ENCODE peak calls at places on chromosomes 1 and 21, in eight cellular contexts. Y is fibroblast of lung; K is CD8-positive, alpha-beta T cell; E is cardiac muscle cell; S is adrenal gland; B is AG09309; L is transverse colon; U is fibroblast of pulmonary artery. D is an unnamed sample.

GRCh38 chr1:113860891-113861290 is 10.6 kb downstream of the PTPN22 start:
- DNase-seq in Y (peak; percentile 85), K (no peak), E (peak; percentile 87), S (no peak), B (peak; percentile 33), L (no peak), U (peak; percentile 87), D (peak; percentile 71)

GRCh38 chr1:9746651-9747050 is 77.1 kb downstream of the CLSTN1 start:
- DNase-seq in Y (peak; percentile 20), K (no peak), E (peak; percentile 42), S (no peak), B (no peak), L (no peak), U (no peak), D (no peak)

GRCh38 chr1:16047791-16048475 is 4.4 kb downstream of the CLCNKB start:
- DNase-seq in Y (no peak), K (no peak), E (no peak), S (no peak), B (no peak), L (no peak), U (no peak), D (no peak)

GRCh38 chr1:233252436-233252835 is 43.1 kb downstream of the PCNX2 start:
- DNase-seq in Y (no peak), K (no peak), E (peak; percentile 29), S (no peak), B (no peak), L (peak; percentile 14), U (no peak), D (no peak)

GRCh38 chr1:34500451-34500850 is 254.4 kb upstream of the GJB5 start:
- DNase-seq in Y (peak; percentile 16), K (no peak), E (peak; percentile 2), S (peak; percentile 25), B (no peak), L (no peak), U (peak; percentile 1), D (peak; percentile 0)

GRCh38 chr1:180881806-180882509 is 30.7 kb upstream of the KIAA1614 start:
- DNase-seq in Y (peak; percentile 57), K (no peak), E (peak; percentile 65), S (no peak), B (peak; percentile 10), L (no peak), U (peak; percentile 69), D (peak; percentile 56)

GRCh38 chr1:38123356-38123755 is 76.8 kb upstream of the POU3F1 start:
- DNase-seq in Y (peak; percentile 24), K (no peak), E (no peak), S (no peak), B (no peak), L (no peak), U (no peak), D (no peak)

GRCh38 chr1:212667223-212668139 is 32.2 kb downstream of the BATF3 start:
- DNase-seq in Y (peak; percentile 94), K (no peak), E (peak; percentile 95), S (peak; percentile 47), B (peak; percentile 83), L (peak; percentile 41), U (peak; percentile 96), D (peak; percentile 95)

GRCh38 chr1:184858288-184858687 is 103.6 kb upstream of the EDEM3 start:
- DNase-seq in Y (no peak), K (no peak), E (no peak), S (no peak), B (no peak), L (no peak), U (no peak), D (no peak)

GRCh38 chr21:44510508-44511218 is 29.3 kb downstream of the KRTAP10-1 start:
- DNase-seq in Y (no peak), K (peak; percentile 66), E (peak; percentile 46), S (peak; percentile 64), B (no peak), L (peak; percentile 75), U (peak; percentile 39), D (no peak)

GRCh38 chr1:221664253-221664652 is 77.6 kb downstream of the DUSP10 start:
- DNase-seq in Y (no peak), K (no peak), E (peak; percentile 4), S (no peak), B (no peak), L (no peak), U (no peak), D (no peak)

GRCh38 chr1:104987210-104987609 is 1237.5 kb downstream of the AMY1C start:
- DNase-seq in Y (no peak), K (no peak), E (no peak), S (no peak), B (no peak), L (no peak), U (no peak), D (no peak)

GRCh38 chr1:38741341-38741740 is 118.2 kb downstream of the RRAGC start:
- DNase-seq in Y (peak; percentile 20), K (no peak), E (peak; percentile 77), S (no peak), B (no peak), L (no peak), U (peak; percentile 57), D (no peak)

GRCh38 chr1:18953656-18954259 is 2.7 kb downstream of the IFFO2 start:
- DNase-seq in Y (no peak), K (no peak), E (no peak), S (no peak), B (no peak), L (no peak), U (no peak), D (no peak)

GRCh38 chr1:26887125-26887524 is 3.0 kb downstream of the GPN2 start:
- DNase-seq in Y (peak; percentile 43), K (no peak), E (peak; percentile 61), S (no peak), B (no peak), L (no peak), U (peak; percentile 63), D (peak; percentile 47)

GRCh38 chr1:115466433-115466832 is 128.4 kb upstream of the NGF start:
- DNase-seq in Y (no peak), K (no peak), E (peak; percentile 20), S (no peak), B (no peak), L (no peak), U (no peak), D (no peak)

GRCh38 chr1:84402501-84402900 is 4.2 kb downstream of the DNASE2B start:
- DNase-seq in Y (no peak), K (no peak), E (no peak), S (no peak), B (no peak), L (no peak), U (no peak), D (no peak)

GRCh38 chr1:164823486-164824279 is 264.7 kb downstream of the PBX1 start:
- DNase-seq in Y (peak; percentile 88), K (no peak), E (peak; percentile 74), S (peak; percentile 30), B (peak; percentile 5), L (peak; percentile 27), U (peak; percentile 55), D (peak; percentile 73)

GRCh38 chr1:244833734-244834595 is 1.5 kb upstream of the COX20 start:
- DNase-seq in Y (peak; percentile 84), K (peak; percentile 27), E (peak; percentile 79), S (peak; percentile 73), B (peak; percentile 45), L (peak; percentile 65), U (peak; percentile 77), D (peak; percentile 83)

GRCh38 chr1:244836598-244836997 is 1.1 kb downstream of the COX20 start:
- DNase-seq in Y (no peak), K (no peak), E (peak; percentile 26), S (no peak), B (no peak), L (no peak), U (no peak), D (no peak)

GRCh38 chr1:244836135-244836521 is 670 bp downstream of the COX20 start:
- DNase-seq in Y (peak; percentile 43), K (no peak), E (peak; percentile 42), S (no peak), B (peak; percentile 2), L (no peak), U (peak; percentile 41), D (peak; percentile 55)

GRCh38 chr1:244834596-244835275 is 722 bp upstream of the COX20 start:
- DNase-seq in Y (peak; percentile 90), K (peak; percentile 81), E (peak; percentile 94), S (peak; percentile 87), B (peak; percentile 72), L (peak; percentile 88), U (peak; percentile 95), D (peak; percentile 93)

GRCh38 chr1:244835276-244836134 is at the start of gene COX20:
- DNase-seq in Y (peak; percentile 87), K (peak; percentile 81), E (peak; percentile 95), S (peak; percentile 91), B (peak; percentile 55), L (peak; percentile 92), U (peak; percentile 90), D (peak; percentile 93)
- TF ChIP-seq CTCF in Y (no peak), K (no peak), E (no peak), S (peak; percentile 17), B (no peak), L (no peak), U (no peak), D (no peak)

DNA sequence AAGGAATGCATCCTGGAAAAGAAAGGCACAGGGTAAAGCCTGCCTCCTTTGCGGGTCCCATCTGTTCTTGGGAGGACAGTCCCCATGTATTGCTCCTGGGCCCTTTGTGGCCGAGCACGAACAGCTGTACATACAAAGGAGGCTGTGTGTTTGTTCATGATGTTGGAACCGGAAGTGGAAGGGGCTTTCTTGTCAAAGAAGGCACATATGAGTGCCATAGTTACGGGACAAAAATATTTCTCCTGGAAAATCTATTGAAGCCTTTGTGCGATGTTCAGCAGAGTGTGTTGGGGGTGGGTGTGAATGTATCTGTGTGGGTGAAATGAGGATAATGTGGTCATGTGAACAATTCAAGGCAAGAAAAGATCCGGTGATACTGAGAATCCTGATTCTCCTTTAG is 297.6 kb downstream of the DISC1 start:
- DNase-seq in Y (peak; percentile 25), K (no peak), E (peak; percentile 28), S (no peak), B (no peak), L (no peak), U (no peak), D (peak; percentile 29)
- H3K4me3 ChIP-seq in Y (no peak overlapping the region), K (no peak overlapping the region), E (no peak overlapping the region), S (no peak overlapping the region), B (no peak overlapping the region), L (no peak overlapping the region), U (no peak overlapping the region), D (no peak overlapping the region)

GRCh38 chr1:1259540-1259939 is 13.0 kb upstream of the C1QTNF12 start:
- DNase-seq in Y (no peak), K (no peak), E (no peak), S (no peak), B (no peak), L (no peak), U (no peak), D (no peak)
- TF ChIP-seq CTCF in Y (no peak), K (no peak), E (no peak), S (no peak), B (no peak), L (no peak), U (no peak), D (no peak)

DNA sequence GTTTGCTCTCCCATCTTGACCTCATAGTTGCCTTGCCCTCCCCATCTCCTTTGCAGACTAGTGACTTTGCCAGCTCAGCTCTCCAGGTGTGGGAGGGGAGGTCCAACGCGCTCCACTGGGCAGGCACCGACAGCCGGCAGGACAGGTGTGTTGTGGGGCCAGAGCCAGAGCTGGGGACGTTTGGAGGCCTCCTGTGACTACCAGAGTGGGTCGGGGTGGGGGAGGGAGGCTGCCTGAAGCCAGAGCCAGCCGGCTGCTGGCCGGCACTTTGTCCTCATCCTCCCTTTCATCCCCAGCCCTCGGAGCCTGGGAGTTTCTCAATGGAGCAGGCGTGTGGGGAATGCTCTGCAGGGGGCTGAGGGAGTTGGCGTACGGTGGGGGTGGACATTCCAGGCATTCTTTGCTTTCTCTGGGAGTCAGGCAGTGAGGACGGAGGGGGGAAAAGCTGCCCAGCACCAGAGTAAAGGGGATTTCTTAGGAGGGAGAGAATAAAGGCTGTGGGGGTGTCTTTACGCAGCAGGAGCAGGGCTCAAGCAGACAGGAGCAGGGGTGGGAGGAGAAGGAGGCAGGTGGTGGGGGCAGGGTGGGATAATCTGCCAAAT is 20.2 kb downstream of the NUAK2 start:
- DNase-seq in Y (peak; percentile 96), K (no peak), E (peak; percentile 99), S (no peak), B (peak; percentile 92), L (peak; percentile 51), U (peak; percentile 98), D (peak; percentile 96)
- H3K4me3 ChIP-seq in Y (no peak overlapping the region), K (no peak overlapping the region), E (no peak overlapping the region), S (no peak overlapping the region), B (no peak overlapping the region), L (no peak overlapping the region), U (no peak overlapping the region), D (no peak overlapping the region)

D was measured in astrocyte of the spinal cord.